ENCODE peak calls at places on chromosomes 6 and 20, in five cellular contexts. G is endothelial cell of umbilical vein, M is sigmoid colon, P is K562, V is SK-N-MC. I is an unnamed sample.

GRCh38 chr6:99568103-99568933 is at the start of gene CCNC:
- DNase-seq in V (peak; percentile 88), M (peak; percentile 97), G (peak; percentile 98), P (peak; percentile 84), I (peak; percentile 84)

GRCh38 chr20:48912065-48912464 is 9.4 kb upstream of the ARFGEF2 start:
- DNase-seq in V (no peak), M (no peak), G (no peak), P (no peak), I (no peak)

GRCh38 chr20:36861875-36862801 is 13.8 kb upstream of the TLDC2 start:
- DNase-seq in P (peak; percentile 72), G (peak; percentile 44), V (no peak), M (peak; percentile 98), I (peak; percentile 58)

GRCh38 chr6:54135665-54136370 is 24.6 kb downstream of the MLIP start:
- DNase-seq in P (no peak), V (peak; percentile 90), M (no peak), G (peak; percentile 82), I (no peak)

GRCh38 chr20:10076126-10077080 is 41.6 kb downstream of the ANKEF1 start:
- DNase-seq in M (no peak), V (no peak), P (no peak), G (peak; percentile 93), I (no peak)

GRCh38 chr20:9608639-9609440 is 94.5 kb downstream of the LAMP5 start:
- DNase-seq in M (no peak), V (no peak), G (no peak), P (no peak), I (no peak)

GRCh38 chr6:168137024-168137423 is 58.0 kb upstream of the FRMD1 start:
- DNase-seq in M (peak; percentile 15), G (no peak), V (no peak), P (no peak), I (no peak)

GRCh38 chr20:2688041-2688591 is 4.5 kb upstream of the EBF4 start:
- DNase-seq in V (peak; percentile 12), G (peak; percentile 49), P (peak; percentile 60), M (peak; percentile 70), I (no peak)

GRCh38 chr6:53717571-53717970 is 52.0 kb upstream of the KLHL31 start:
- DNase-seq in V (no peak), G (no peak), P (no peak), M (no peak), I (no peak)

GRCh38 chr20:39021748-39022147 is 59.6 kb downstream of the DHX35 start:
- DNase-seq in V (no peak), G (no peak), P (no peak), M (no peak), I (no peak)

DNA sequence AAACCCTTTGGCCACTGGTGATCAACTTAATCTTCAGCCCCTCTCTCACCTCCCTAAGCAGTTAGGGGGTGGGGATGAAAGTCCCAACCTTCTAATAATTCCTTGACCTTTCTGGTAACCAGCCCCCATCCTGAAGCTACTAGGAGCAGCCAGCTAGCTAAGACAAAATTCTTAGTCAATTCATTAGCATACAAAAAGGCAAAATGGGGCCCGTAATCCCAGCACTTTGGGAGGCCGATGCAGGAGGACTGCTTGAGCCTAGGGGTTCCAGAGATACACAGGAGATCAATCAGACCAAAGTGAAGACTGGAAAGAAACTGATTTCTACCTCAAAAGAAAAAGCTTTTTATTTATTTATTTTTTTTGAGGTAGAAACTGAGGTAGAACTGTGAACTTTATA is 1.8 kb downstream of the ASCC3 start:
- DNase-seq in V (no peak), P (no peak), G (no peak), M (no peak), I (no peak)
- H3K4me3 ChIP-seq in V (peak overlapping the region; percentile 96), P (no peak overlapping the region), G (no peak overlapping the region), M (no peak overlapping the region), I (peak overlapping the region; percentile 46)

DNA sequence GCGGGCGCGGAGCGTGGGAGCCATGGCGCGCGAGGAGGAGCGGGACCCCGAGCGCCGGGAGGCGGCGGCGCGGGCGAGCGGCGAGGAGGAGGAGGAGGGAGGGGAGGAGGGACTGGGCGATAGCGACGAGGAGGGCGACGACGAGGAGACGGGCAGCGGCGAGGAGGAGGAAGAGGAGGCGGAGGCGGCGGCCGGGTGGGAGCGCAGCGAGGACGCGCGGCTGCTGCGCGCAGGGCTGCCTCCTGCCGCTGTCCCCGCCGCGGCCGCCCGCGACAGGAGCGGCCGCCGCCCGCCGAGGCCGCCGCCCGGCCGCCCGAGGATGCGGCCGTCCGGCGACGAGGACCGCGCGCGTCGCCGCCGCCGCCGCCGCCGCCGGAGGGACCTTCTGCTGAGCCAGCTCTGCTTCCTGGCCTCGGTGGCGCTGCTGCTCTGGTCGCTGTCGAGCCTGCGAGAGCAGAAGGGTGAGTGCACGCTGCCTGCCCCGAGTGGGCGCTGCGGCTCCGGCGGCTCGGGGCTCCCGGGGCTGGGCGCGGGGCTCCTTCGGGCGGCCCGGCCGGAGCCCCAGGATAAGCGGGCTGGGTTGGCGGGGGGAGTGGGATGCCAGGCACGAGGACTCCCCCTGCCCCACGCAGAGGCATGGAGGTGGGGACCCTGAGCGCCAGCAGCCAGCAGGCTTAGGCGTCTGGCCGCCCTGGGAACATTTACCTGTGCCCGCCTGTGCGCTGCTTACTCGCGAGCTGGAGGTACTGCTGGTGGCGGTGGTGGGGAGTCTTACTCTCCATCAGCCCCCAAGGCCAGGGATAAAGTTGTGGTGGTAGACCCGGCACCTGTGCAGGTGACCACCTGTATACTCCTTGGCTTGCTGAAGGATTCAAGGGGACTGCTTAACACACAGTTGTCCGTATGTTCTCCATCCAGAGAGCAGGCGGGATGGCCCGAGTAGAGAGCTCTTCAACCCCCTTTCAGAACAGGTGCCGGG is at the start of gene SLC24A3:
- DNase-seq in V (no peak), G (no peak), M (peak; percentile 93), P (no peak), I (no peak)
- TF ChIP-seq POLR2AphosphoS5 in V (no peak), G (no peak), M (peak; percentile 61), P (no peak), I (no peak)

GRCh38 chr6:63649269-63649668 is 13.7 kb downstream of the PHF3 start:
- DNase-seq in G (no peak), V (no peak), M (no peak), P (no peak), I (no peak)

GRCh38 chr6:63644668-63645326 is 9.2 kb downstream of the PHF3 start:
- DNase-seq in P (no peak), V (no peak), M (no peak), G (peak; percentile 51), I (no peak)

GRCh38 chr6:63652980-63653379 is 17.4 kb downstream of the PHF3 start:
- DNase-seq in M (no peak), V (no peak), P (no peak), G (no peak), I (no peak)

GRCh38 chr6:63643862-63644261 is 8.3 kb downstream of the PHF3 start:
- DNase-seq in G (peak; percentile 52), P (no peak), V (no peak), M (no peak), I (no peak)

GRCh38 chr6:63649847-63650265 is 14.3 kb downstream of the PHF3 start:
- DNase-seq in M (no peak), P (no peak), V (no peak), G (no peak), I (no peak)
- H3K36me3 ChIP-seq in M (no peaks in the 10 kb centered on the region), P (peaks cover 16% of the 10 kb centered on the region), V (peaks cover 78% of the 10 kb centered on the region), G (peaks cover 2% of the 10 kb centered on the region), I (no peaks in the 10 kb centered on the region)

GRCh38 chr6:50845499-50846108 is 26.9 kb downstream of the TFAP2B start:
- DNase-seq in G (no peak), V (no peak), M (no peak), P (no peak), I (no peak)
- H3K4me3 ChIP-seq in G (no peak overlapping the region), V (no peak overlapping the region), M (no peak overlapping the region), P (no peak overlapping the region), I (no peak overlapping the region)

DNA sequence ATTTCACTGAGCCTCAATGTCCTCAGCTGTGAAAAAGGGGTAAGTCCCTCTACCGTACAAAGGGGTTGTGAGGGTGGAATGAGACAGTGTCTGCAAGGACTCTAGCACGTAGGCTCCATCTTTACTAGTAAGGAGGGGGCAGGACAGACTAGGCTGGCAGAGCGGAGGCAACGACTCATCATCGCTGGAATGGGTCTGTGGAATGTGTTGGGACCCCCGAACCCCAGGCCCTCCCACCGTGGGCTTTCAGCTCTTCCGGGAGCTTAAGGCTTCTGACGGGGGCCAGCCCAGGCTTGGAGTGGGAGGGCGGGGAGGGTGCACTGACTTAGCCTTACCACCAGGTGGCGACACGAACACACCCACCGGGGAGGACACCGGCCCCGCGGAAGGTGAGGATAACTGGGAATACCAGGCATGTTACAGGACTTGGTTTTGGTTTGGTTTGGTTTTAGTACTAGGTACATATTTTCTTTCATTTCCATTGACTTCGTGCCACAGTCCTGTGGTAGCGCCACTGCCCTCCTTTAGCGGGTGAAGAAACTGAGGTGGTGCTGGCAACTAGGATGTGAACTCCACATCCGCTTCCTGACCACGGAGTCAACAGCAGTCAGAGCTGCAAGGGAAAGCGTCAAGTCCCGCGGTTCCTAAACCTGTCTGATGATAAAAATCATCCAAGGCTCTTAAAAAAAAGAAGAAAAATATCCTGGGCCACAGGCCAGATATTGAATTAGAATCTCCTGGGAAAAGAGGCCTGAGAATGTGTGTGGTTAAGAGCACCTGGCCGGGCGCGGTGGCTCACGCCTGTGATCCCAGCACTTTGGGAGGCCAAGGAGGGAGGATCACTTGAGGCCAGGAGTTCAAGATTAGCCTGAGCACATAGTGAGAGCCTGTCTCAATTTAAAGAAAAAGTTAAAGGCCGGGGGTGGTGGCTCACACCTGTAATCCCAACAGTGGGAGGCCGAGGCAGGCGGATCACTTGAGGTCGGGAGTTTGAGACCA is 10.3 kb upstream of the TULP1 start:
- DNase-seq in P (peak; percentile 95), M (peak; percentile 88), G (peak; percentile 72), V (peak; percentile 1), I (peak; percentile 51)
- TF ChIP-seq POLR2AphosphoS5 in P (no peak), M (no peak), G (no peak), V (no peak), I (no peak)

GRCh38 chr20:32150291-32150848 is 40.9 kb downstream of the TM9SF4 start:
- DNase-seq in V (no peak), P (no peak), G (no peak), M (peak; percentile 50), I (no peak)

GRCh38 chr20:32153771-32154170 is 44.3 kb downstream of the TM9SF4 start:
- DNase-seq in G (no peak), M (peak; percentile 17), P (no peak), V (no peak), I (no peak)

GRCh38 chr20:32153156-32153665 is 43.7 kb downstream of the TM9SF4 start:
- DNase-seq in M (peak; percentile 24), G (no peak), P (no peak), V (no peak), I (no peak)

GRCh38 chr20:32152421-32153155 is 43.1 kb downstream of the TM9SF4 start:
- DNase-seq in P (no peak), V (no peak), M (peak; percentile 37), G (peak; percentile 52), I (no peak)

DNA sequence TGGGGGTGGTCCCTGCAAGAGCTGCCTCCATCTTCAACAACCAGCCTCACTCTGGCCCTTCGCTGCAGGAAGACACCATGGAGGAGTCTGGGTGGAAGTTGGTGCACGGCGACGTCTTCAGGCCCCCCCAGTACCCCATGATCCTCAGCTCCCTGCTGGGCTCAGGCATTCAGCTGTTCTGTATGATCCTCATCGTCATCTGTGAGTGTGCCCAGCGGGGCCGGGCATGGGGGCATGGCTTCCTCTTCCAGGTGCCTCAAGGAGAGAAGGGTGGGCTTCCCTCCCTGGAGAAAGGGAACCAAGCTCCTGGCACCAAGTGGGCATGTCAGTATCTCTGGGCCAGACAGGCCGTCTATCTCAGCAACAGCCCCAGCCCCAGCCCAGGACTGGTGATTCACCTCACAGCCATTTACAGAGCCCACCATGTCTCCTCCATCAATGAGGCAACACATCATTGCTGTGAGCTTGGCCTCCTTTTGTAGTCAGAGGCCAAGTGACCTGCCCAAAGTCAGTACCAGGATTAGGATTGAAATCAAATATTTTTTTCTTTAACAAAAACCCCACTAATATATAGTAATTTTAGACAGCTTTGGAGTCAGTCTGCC is 40.2 kb downstream of the TM9SF4 start:
- DNase-seq in P (no peak), M (peak; percentile 46), V (no peak), G (no peak), I (no peak)
- H3K36me3 ChIP-seq in P (peaks cover 79% of the 10 kb centered on the region), M (peaks cover 42% of the 10 kb centered on the region), V (peaks cover 67% of the 10 kb centered on the region), G (peaks cover 42% of the 10 kb centered on the region), I (peaks cover 27% of the 10 kb centered on the region)